ENCODE peak calls at places on chromosomes 1 and 21, in seven cellular contexts. K is stomach; C is effector memory CD4-positive, alpha-beta T cell; Z is activated B cell treated with CpG ODN at 0.5 μM for 24 hours; A is amygdala; O is kidney; W is iris pigment epithelial cell. E is an unnamed sample.

GRCh38 chr1:27525296-27526271 is 35.6 kb upstream of the WASF2 start:
- DNase-seq in K (no peak), C (no peak), Z (peak; percentile 51), A (no peak), O (peak; percentile 94), W (no peak), E (peak; percentile 50)

GRCh38 chr1:6197746-6198427 is 1.5 kb downstream of the RPL22 start:
- DNase-seq in K (no peak), C (no peak), Z (no peak), A (no peak), O (peak; percentile 1), W (peak; percentile 67), E (no peak)

GRCh38 chr21:32137266-32137665 is 141.6 kb downstream of the MIS18A start:
- DNase-seq in K (no peak), C (no peak), Z (no peak), A (no peak), O (no peak), W (no peak), E (no peak)

GRCh38 chr21:26966978-26967913 is at the start of gene ADAMTS5:
- DNase-seq in K (peak; percentile 25), C (no peak), Z (no peak), A (no peak), O (peak; percentile 87), W (peak; percentile 58), E (peak; percentile 67)

GRCh38 chr1:236523704-236524141 is at the start of gene LGALS8:
- DNase-seq in K (peak; percentile 87), C (peak; percentile 77), Z (peak; percentile 69), A (peak; percentile 57), O (peak; percentile 96), W (peak; percentile 79), E (peak; percentile 94)

GRCh38 chr1:184974086-184974836 is at the start of gene NIBAN1:
- DNase-seq in K (peak; percentile 73), C (peak; percentile 64), Z (no peak), A (no peak), O (peak; percentile 87), W (peak; percentile 53), E (peak; percentile 41)

GRCh38 chr1:182064611-182065010 is 3.1 kb upstream of the ZNF648 start:
- DNase-seq in K (no peak), C (no peak), Z (no peak), A (no peak), O (no peak), W (no peak), E (no peak)

GRCh38 chr1:168628807-168629206 is 52.4 kb downstream of the XCL1 start:
- DNase-seq in K (no peak), C (no peak), Z (no peak), A (no peak), O (no peak), W (peak; percentile 64), E (no peak)

GRCh38 chr1:185787238-185787637 is 53.0 kb downstream of the HMCN1 start:
- DNase-seq in K (no peak), C (no peak), Z (no peak), A (no peak), O (no peak), W (no peak), E (no peak)

GRCh38 chr1:231162970-231163830 is 1.3 kb downstream of the TRIM67 start:
- DNase-seq in K (no peak), C (no peak), Z (no peak), A (no peak), O (no peak), W (no peak), E (no peak)

GRCh38 chr1:200837931-200838571 is 34.7 kb upstream of the GPR25 start:
- DNase-seq in K (no peak), C (no peak), Z (no peak), A (no peak), O (no peak), W (peak; percentile 28), E (no peak)

GRCh38 chr1:41626146-41626545 is 141.7 kb upstream of the EDN2 start:
- DNase-seq in K (no peak), C (no peak), Z (no peak), A (no peak), O (no peak), W (no peak), E (no peak)

GRCh38 chr1:203046984-203047630 is 20.8 kb downstream of the PPFIA4 start:
- DNase-seq in K (no peak), C (no peak), Z (no peak), A (no peak), O (peak; percentile 49), W (peak; percentile 79), E (no peak)

GRCh38 chr1:236608930-236609726 is 4.8 kb upstream of the HEATR1 start:
- DNase-seq in K (peak; percentile 42), C (no peak), Z (no peak), A (peak; percentile 3), O (no peak), W (peak; percentile 50), E (peak; percentile 55)

GRCh38 chr1:175482072-175482451 is 261.3 kb downstream of the TNR start:
- DNase-seq in K (no peak), C (no peak), Z (no peak), A (no peak), O (no peak), W (no peak), E (no peak)

GRCh38 chr1:75430526-75430925 is 180.4 kb downstream of the SLC44A5 start:
- DNase-seq in K (no peak), C (no peak), Z (no peak), A (no peak), O (no peak), W (no peak), E (no peak)

GRCh38 chr1:204180133-204180532 is 14.0 kb upstream of the REN start:
- DNase-seq in K (no peak), C (no peak), Z (no peak), A (no peak), O (no peak), W (no peak), E (no peak)

GRCh38 chr1:203765029-203765837 is at the start of gene LAX1:
- DNase-seq in K (peak; percentile 43), C (peak; percentile 56), Z (peak; percentile 22), A (no peak), O (no peak), W (no peak), E (no peak)

GRCh38 chr1:211535338-211535737 is 43.4 kb upstream of the RD3 start:
- DNase-seq in K (no peak), C (no peak), Z (no peak), A (no peak), O (no peak), W (no peak), E (no peak)

GRCh38 chr21:38505654-38506523 is 7.6 kb upstream of the ERG start:
- DNase-seq in K (no peak), C (no peak), Z (no peak), A (no peak), O (no peak), W (peak; percentile 81), E (peak; percentile 24)

GRCh38 chr1:100750002-100750885 is 30.7 kb downstream of the VCAM1 start:
- DNase-seq in K (no peak), C (no peak), Z (no peak), A (no peak), O (no peak), W (no peak), E (no peak)

GRCh38 chr1:94894630-94895029 is 32.3 kb downstream of the CNN3 start:
- DNase-seq in K (no peak), C (no peak), Z (no peak), A (no peak), O (no peak), W (no peak), E (no peak)

GRCh38 chr1:240426056-240426455 is 185.9 kb downstream of the GREM2 start:
- DNase-seq in K (no peak), C (no peak), Z (no peak), A (no peak), O (no peak), W (no peak), E (no peak)

GRCh38 chr1:239566074-239566473 is 179.7 kb downstream of the CHRM3 start:
- DNase-seq in K (no peak), C (no peak), Z (no peak), A (no peak), O (no peak), W (peak; percentile 0), E (no peak)

GRCh38 chr1:56170784-56171320 is 408.5 kb downstream of the PLPP3 start:
- DNase-seq in K (no peak), C (no peak), Z (no peak), A (no peak), O (no peak), W (no peak), E (no peak)

GRCh38 chr21:25895565-25896205 is 160.9 kb downstream of the GABPA start:
- DNase-seq in K (no peak), C (no peak), Z (no peak), A (no peak), O (no peak), W (peak; percentile 41), E (no peak)

GRCh38 chr1:227816750-227817446 is 1.4 kb downstream of the PRSS38 start:
- DNase-seq in K (no peak), C (no peak), Z (no peak), A (no peak), O (no peak), W (no peak), E (no peak)

GRCh38 chr1:3986686-3987218 is 86.7 kb upstream of the C1orf174 start:
- DNase-seq in K (no peak), C (no peak), Z (no peak), A (no peak), O (no peak), W (no peak), E (no peak)

GRCh38 chr1:76144233-76144632 is 69.7 kb downstream of the ST6GALNAC3 start:
- DNase-seq in K (no peak), C (no peak), Z (no peak), A (no peak), O (no peak), W (peak; percentile 27), E (no peak)

GRCh38 chr1:85262985-85263384 is 3.5 kb upstream of the C1orf52 start:
- DNase-seq in K (no peak), C (no peak), Z (no peak), A (no peak), O (no peak), W (no peak), E (no peak)

E was measured in thyroid gland.